ENCODE peak calls at places on chromosomes 16 and 17, in eight cellular contexts. I, Y, O, S, N, U, T and J are unnamed samples.

GRCh38 chr16:71564377-71564967 is 12.4 kb downstream of the TAT start:
- DNase-seq in S (no peak), N (no peak), Y (no peak), U (no peak), O (no peak), T (no peak), I (no peak), J (peak)

GRCh38 chr16:5350118-5350517 is 252.5 kb upstream of the EEF2KMT start:
- DNase-seq in T (no peak), O (no peak), N (no peak), Y (no peak), S (no peak), I (no peak), U (no peak), J (no peak)

GRCh38 chr17:55272711-55273578 is 8.2 kb downstream of the HLF start:
- DNase-seq in U (no peak), N (no peak), Y (no peak), O (no peak), I (no peak), T (no peak), S (no peak), J (no peak)

GRCh38 chr17:68641276-68642117 is 40.3 kb upstream of the FAM20A start:
- DNase-seq in N (no peak), U (no peak), I (no peak), S (no peak), T (no peak), O (no peak), Y (no peak), J (no peak)

GRCh38 chr17:80798595-80799552 is 192.8 kb upstream of the CHMP6 start:
- DNase-seq in S (no peak), U (no peak), T (peak), I (peak), N (no peak), Y (no peak), O (no peak), J (no peak)

GRCh38 chr17:78120971-78121800 is 7.4 kb downstream of the TMC6 start:
- DNase-seq in O (no peak), U (no peak), N (no peak), S (no peak), I (no peak), Y (peak), T (no peak), J (no peak)

GRCh38 chr17:70969540-70970034 is 800.3 kb downstream of the KCNJ2 start:
- DNase-seq in I (no peak), T (no peak), O (no peak), N (no peak), U (no peak), S (no peak), Y (no peak), J (no peak)

GRCh38 chr17:79305831-79306687 is 231.4 kb downstream of the ENGASE start:
- DNase-seq in I (no peak), U (no peak), T (no peak), S (no peak), Y (no peak), N (no peak), O (no peak), J (no peak)

GRCh38 chr17:59292174-59292523 is 39.3 kb upstream of the YPEL2 start:
- DNase-seq in S (no peak), Y (no peak), N (no peak), U (no peak), I (no peak), T (no peak), O (no peak), J (no peak)

GRCh38 chr17:5785867-5786509 is 201.7 kb upstream of the NLRP1 start:
- DNase-seq in I (no peak), O (peak), Y (no peak), N (peak), S (no peak), T (no peak), U (no peak), J (no peak)

GRCh38 chr17:72135546-72136325 is 14.9 kb downstream of the SOX9 start:
- DNase-seq in O (no peak), T (no peak), S (no peak), Y (no peak), I (no peak), U (no peak), N (no peak), J (no peak)

GRCh38 chr16:73032548-73033270 is 15.2 kb downstream of the ZFHX3 start:
- DNase-seq in T (no peak), U (no peak), S (no peak), N (peak), I (no peak), Y (no peak), O (no peak), J (no peak)

GRCh38 chr16:66517586-66518263 is 32.2 kb downstream of the TK2 start:
- DNase-seq in I (peak), U (no peak), T (no peak), S (no peak), N (no peak), O (no peak), Y (no peak), J (no peak)

GRCh38 chr17:77323413-77324171 is 182.8 kb downstream of the SEC14L1 start:
- DNase-seq in S (no peak), O (peak), U (no peak), N (no peak), Y (no peak), T (peak), I (peak), J (no peak)

GRCh38 chr16:4679854-4680636 is 13.3 kb upstream of the NUDT16L1 start:
- DNase-seq in N (no peak), I (no peak), U (peak), T (no peak), S (no peak), O (no peak), Y (no peak), J (no peak)

GRCh38 chr16:4535627-4536108 is 2.9 kb downstream of the CDIP1 start:
- DNase-seq in S (no peak), Y (no peak), I (no peak), N (no peak), O (no peak), U (no peak), T (no peak), J (no peak)

GRCh38 chr17:9071016-9071415 is 49.7 kb downstream of the NTN1 start:
- DNase-seq in N (no peak), Y (no peak), O (no peak), T (no peak), U (no peak), S (no peak), I (no peak), J (no peak)

GRCh38 chr17:38455288-38455915 is 27.1 kb downstream of the ARHGAP23 start:
- DNase-seq in U (no peak), T (no peak), Y (no peak), O (peak), I (no peak), S (no peak), N (no peak), J (no peak)

GRCh38 chr16:79608976-79609375 is 8.4 kb upstream of the MAF start:
- DNase-seq in S (no peak), Y (no peak), O (no peak), I (no peak), U (no peak), T (no peak), N (no peak), J (no peak)

GRCh38 chr17:65559802-65560627 is 1.4 kb downstream of the AXIN2 start:
- DNase-seq in S (no peak), Y (peak), I (peak), N (no peak), T (no peak), O (peak), U (peak), J (no peak)

GRCh38 chr16:17334096-17334495 is 136.7 kb downstream of the XYLT1 start:
- DNase-seq in O (peak), Y (no peak), I (no peak), N (no peak), U (no peak), S (no peak), T (no peak), J (no peak)

GRCh38 chr16:50310308-50311133 is 44.2 kb downstream of the ADCY7 start:
- DNase-seq in Y (no peak), N (no peak), S (no peak), U (no peak), I (peak), O (no peak), T (no peak), J (no peak)

GRCh38 chr16:56912746-56913703 is 18.9 kb upstream of the HERPUD1 start:
- DNase-seq in U (no peak), I (no peak), S (no peak), T (no peak), N (no peak), O (no peak), Y (no peak), J (no peak)

GRCh38 chr17:64573214-64573613 is 66.4 kb downstream of the CEP95 start:
- DNase-seq in Y (no peak), S (no peak), U (no peak), O (no peak), T (no peak), I (no peak), N (no peak), J (no peak)

GRCh38 chr17:50625032-50625871 is 9.4 kb upstream of the ABCC3 start:
- DNase-seq in Y (no peak), O (no peak), I (no peak), U (no peak), N (no peak), S (no peak), T (no peak), J (no peak)

GRCh38 chr17:76623271-76624146 is 20.0 kb downstream of the ST6GALNAC1 start:
- DNase-seq in S (peak), U (peak), I (peak), N (no peak), T (peak), O (peak), Y (peak), J (no peak)

GRCh38 chr17:77366206-77366557 is 225.4 kb downstream of the SEC14L1 start:
- DNase-seq in U (no peak), I (no peak), O (no peak), S (no peak), Y (no peak), N (no peak), T (no peak), J (no peak)

GRCh38 chr16:63983401-63983800 is 1138.5 kb downstream of the CDH11 start:
- DNase-seq in T (no peak), Y (no peak), S (no peak), O (no peak), I (no peak), U (no peak), N (no peak), J (no peak)

GRCh38 chr16:61148930-61149329 is 887.3 kb downstream of the CDH8 start:
- DNase-seq in U (no peak), Y (no peak), S (no peak), I (no peak), T (no peak), N (no peak), O (no peak), J (no peak)

GRCh38 chr17:31579265-31579664 is 187.8 kb downstream of the RAB11FIP4 start:
- DNase-seq in Y (no peak), I (no peak), S (no peak), N (no peak), T (no peak), O (peak), U (no peak), J (no peak)

GRCh38 chr16:52557236-52557635 is 10.3 kb upstream of the TOX3 start:
- DNase-seq in N (no peak), O (no peak), Y (no peak), T (no peak), U (no peak), I (no peak), S (no peak), J (no peak)

GRCh38 chr16:85416267-85417109 is 196.6 kb upstream of the GSE1 start:
- DNase-seq in S (peak), O (peak), U (no peak), N (no peak), T (peak), I (peak), Y (peak), J (no peak)

GRCh38 chr17:66522591-66523272 is 220.3 kb downstream of the PRKCA start:
- DNase-seq in T (no peak), S (no peak), N (no peak), O (no peak), I (no peak), U (no peak), Y (no peak), J (no peak)

GRCh38 chr17:44384823-44385286 is 4.6 kb downstream of the ITGA2B start:
- DNase-seq in Y (no peak), U (no peak), T (no peak), S (no peak), N (no peak), I (no peak), O (no peak), J (no peak)

GRCh38 chr17:11953924-11954323 is 43.4 kb downstream of the ZNF18 start:
- DNase-seq in S (no peak), Y (no peak), T (no peak), O (no peak), U (no peak), N (no peak), I (no peak), J (no peak)

GRCh38 chr17:42101513-42102292 is 3.4 kb upstream of the ZNF385C start:
- DNase-seq in Y (peak), U (peak), I (peak), N (no peak), O (peak), S (peak), T (peak), J (no peak)